ENCODE peak calls at places on chromosomes 12 and 14, in four cellular contexts. F, O, P and S are unnamed samples.
A peak's percentile ranks its signal among the peaks of the same experiment; 100 is the strongest.

GRCh38 chr12:14879222-14879933 is 6.3 kb downstream of the MGP start:
- DNase-seq in F (no peak), O (no peak), P (no peak), S (no peak)

GRCh38 chr12:106358410-106359241 is 1.1 kb downstream of the POLR3B start:
- DNase-seq in F (peak; percentile 53), O (peak; percentile 86), P (peak; percentile 78), S (no peak)

GRCh38 chr14:31243860-31244259 is 36.3 kb upstream of the HECTD1 start:
- DNase-seq in F (no peak), O (peak; percentile 70), P (no peak), S (peak; percentile 96)

GRCh38 chr14:22463763-22464173 is 125.3 kb downstream of the DAD1 start:
- DNase-seq in F (no peak), O (no peak), P (peak; percentile 44), S (no peak)

GRCh38 chr14:96797943-96798349 is 764 bp downstream of the VRK1 start:
- DNase-seq in F (peak; percentile 45), O (no peak), P (peak; percentile 20), S (no peak)

GRCh38 chr14:91870001-91870400 is 2.7 kb upstream of the TC2N start:
- DNase-seq in F (no peak), O (no peak), P (peak; percentile 5), S (no peak)

GRCh38 chr14:68501621-68502052 is 291.2 kb downstream of the ZFP36L1 start:
- DNase-seq in F (no peak), O (no peak), P (no peak), S (no peak)

GRCh38 chr14:65019944-65020566 is 33.4 kb downstream of the FNTB start:
- DNase-seq in F (peak; percentile 59), O (peak; percentile 74), P (peak; percentile 85), S (peak; percentile 53)

GRCh38 chr12:54701940-54702592 is 53.9 kb upstream of the DCD start:
- DNase-seq in F (peak; percentile 22), O (peak; percentile 66), P (peak; percentile 36), S (peak; percentile 37)

GRCh38 chr14:74572829-74573360 is 39.1 kb downstream of the LTBP2 start:
- DNase-seq in F (no peak), O (no peak), P (no peak), S (no peak)

GRCh38 chr14:102028733-102029132 is 58.1 kb downstream of the HSP90AA1 start:
- DNase-seq in F (no peak), O (no peak), P (no peak), S (no peak)

GRCh38 chr14:99137913-99138571 is 134.0 kb downstream of the BCL11B start:
- DNase-seq in F (no peak), O (peak; percentile 1), P (no peak), S (peak; percentile 69)

GRCh38 chr12:22874151-22874550 is 249.2 kb downstream of the ETNK1 start:
- DNase-seq in F (no peak), O (no peak), P (no peak), S (no peak)

GRCh38 chr12:21637985-21638891 is 19.4 kb downstream of the LDHB start:
- DNase-seq in F (no peak), O (no peak), P (no peak), S (no peak)

GRCh38 chr14:69580009-69580577 is 5.4 kb upstream of the CCDC177 start:
- DNase-seq in F (peak; percentile 40), O (peak; percentile 73), P (peak; percentile 95), S (peak; percentile 37)

GRCh38 chr12:56941299-56942017 is 7.2 kb upstream of the SDR9C7 start:
- DNase-seq in F (no peak), O (peak; percentile 49), P (peak; percentile 94), S (peak; percentile 19)

GRCh38 chr14:106802413-106803364 is 1276.3 kb downstream of the TMEM121 start:
- DNase-seq in F (peak; percentile 31), O (peak; percentile 4), P (peak; percentile 40), S (no peak)

GRCh38 chr14:56996721-56997399 is 186.6 kb upstream of the OTX2 start:
- DNase-seq in F (no peak), O (no peak), P (no peak), S (peak; percentile 23)

GRCh38 chr12:123532808-123533649 is 490 bp downstream of the RILPL1 start:
- DNase-seq in F (no peak), O (peak; percentile 54), P (peak; percentile 27), S (no peak)

GRCh38 chr14:101460521-101460920 is 100.8 kb upstream of the DIO3 start:
- DNase-seq in F (no peak), O (no peak), P (no peak), S (no peak)

GRCh38 chr12:57983858-57984505 is 42.6 kb downstream of the ATP23 start:
- DNase-seq in F (no peak), O (no peak), P (no peak), S (no peak)

GRCh38 chr12:14256139-14256538 is 109.3 kb upstream of the ATF7IP start:
- DNase-seq in F (no peak), O (no peak), P (no peak), S (no peak)

GRCh38 chr14:68668028-68668427 is 124.8 kb downstream of the ZFP36L1 start:
- DNase-seq in F (no peak), O (no peak), P (no peak), S (no peak)

GRCh38 chr12:61546296-61546695 is 713.9 kb upstream of the USP15 start:
- DNase-seq in F (no peak), O (no peak), P (no peak), S (peak; percentile 26)

GRCh38 chr14:46344327-46344937 is 307.1 kb downstream of the RPL10L start:
- DNase-seq in F (peak; percentile 0), O (peak; percentile 1), P (peak; percentile 15), S (peak; percentile 3)

GRCh38 chr14:97025722-97026121 is 228.5 kb downstream of the VRK1 start:
- DNase-seq in F (no peak), O (no peak), P (no peak), S (no peak)

GRCh38 chr12:129771238-129771637 is 132.6 kb downstream of the TMEM132D start:
- DNase-seq in F (no peak), O (no peak), P (no peak), S (no peak)

GRCh38 chr14:104100171-104101085 is 14.9 kb downstream of the ASPG start:
- DNase-seq in F (no peak), O (no peak), P (no peak), S (no peak)

GRCh38 chr12:105978276-105978675 is 160.5 kb downstream of the NUAK1 start:
- DNase-seq in F (no peak), O (no peak), P (no peak), S (no peak)

GRCh38 chr12:4855121-4855924 is 54.4 kb upstream of the KCNA1 start:
- DNase-seq in F (peak; percentile 65), O (peak; percentile 67), P (peak; percentile 66), S (peak; percentile 69)

GRCh38 chr12:77060136-77060882 is 5.1 kb downstream of the E2F7 start:
- DNase-seq in F (no peak), O (no peak), P (no peak), S (no peak)

GRCh38 chr12:127810026-127810425 is 456.9 kb upstream of the TMEM132C start:
- DNase-seq in F (no peak), O (no peak), P (no peak), S (no peak)

GRCh38 chr12:90366286-90366685 is 588.7 kb downstream of the CCER1 start:
- DNase-seq in F (no peak), O (no peak), P (no peak), S (no peak)

GRCh38 chr12:106981781-106982180 is 5.2 kb downstream of the MTERF2 start:
- DNase-seq in F (no peak), O (no peak), P (no peak), S (no peak)

GRCh38 chr14:64960762-64961276 is 11.3 kb downstream of the RAB15 start:
- DNase-seq in F (peak; percentile 47), O (peak; percentile 24), P (no peak), S (no peak)

GRCh38 chr14:32932302-32932920 is 6.3 kb upstream of the NPAS3 start:
- DNase-seq in F (no peak), O (no peak), P (no peak), S (no peak)

GRCh38 chr12:71947645-71948105 is 9.0 kb downstream of the TPH2 start:
- DNase-seq in F (no peak), O (no peak), P (peak; percentile 85), S (no peak)

GRCh38 chr12:19036673-19037357 is 92.7 kb upstream of the PLEKHA5 start:
- DNase-seq in F (no peak), O (no peak), P (no peak), S (no peak)
- H2AFZ ChIP-seq in F (no peak overlapping the region), O (no peak overlapping the region), P (no peak overlapping the region), S (no peak overlapping the region)

GRCh38 chr12:47816646-47817271 is 2.9 kb downstream of the HDAC7 start:
- DNase-seq in F (peak; percentile 76), O (no peak), P (no peak), S (no peak)
- H3K4me1 ChIP-seq in F (peaks cover 62% of the 10 kb centered on the region), O (peaks cover 78% of the 10 kb centered on the region), P (peaks cover 45% of the 10 kb centered on the region), S (peaks cover 47% of the 10 kb centered on the region)

DNA sequence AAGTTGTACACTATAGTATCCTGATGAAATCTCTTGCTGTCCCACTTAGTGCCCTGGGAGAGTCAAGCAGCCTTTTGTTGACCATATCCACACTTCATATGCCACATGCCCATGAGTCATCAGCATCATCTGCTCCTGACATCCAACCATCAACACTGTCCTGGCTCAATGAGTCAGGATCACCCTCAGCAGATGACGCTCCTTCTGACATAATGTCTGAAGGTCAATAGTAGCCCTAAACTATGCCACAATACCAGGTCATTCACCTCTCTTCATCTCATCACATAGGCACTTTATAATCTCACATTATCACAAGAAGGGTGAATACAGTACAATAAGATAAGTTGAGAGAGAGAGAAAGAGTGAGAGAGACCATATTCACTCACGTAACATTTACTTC is 369.0 kb upstream of the FAR2 start:
- DNase-seq in F (no peak), O (peak; percentile 38), P (peak; percentile 12), S (no peak)
- TF ChIP-seq ELF1 in F (no peak), O (no peak), P (no peak), S (no peak)

GRCh38 chr14:90483117-90483516 is 86.3 kb downstream of the CALM1 start:
- DNase-seq in F (no peak), O (no peak), P (no peak), S (no peak)
- H2AFZ ChIP-seq in F (no peak overlapping the region), O (no peak overlapping the region), P (no peak overlapping the region), S (no peak overlapping the region)

DNA sequence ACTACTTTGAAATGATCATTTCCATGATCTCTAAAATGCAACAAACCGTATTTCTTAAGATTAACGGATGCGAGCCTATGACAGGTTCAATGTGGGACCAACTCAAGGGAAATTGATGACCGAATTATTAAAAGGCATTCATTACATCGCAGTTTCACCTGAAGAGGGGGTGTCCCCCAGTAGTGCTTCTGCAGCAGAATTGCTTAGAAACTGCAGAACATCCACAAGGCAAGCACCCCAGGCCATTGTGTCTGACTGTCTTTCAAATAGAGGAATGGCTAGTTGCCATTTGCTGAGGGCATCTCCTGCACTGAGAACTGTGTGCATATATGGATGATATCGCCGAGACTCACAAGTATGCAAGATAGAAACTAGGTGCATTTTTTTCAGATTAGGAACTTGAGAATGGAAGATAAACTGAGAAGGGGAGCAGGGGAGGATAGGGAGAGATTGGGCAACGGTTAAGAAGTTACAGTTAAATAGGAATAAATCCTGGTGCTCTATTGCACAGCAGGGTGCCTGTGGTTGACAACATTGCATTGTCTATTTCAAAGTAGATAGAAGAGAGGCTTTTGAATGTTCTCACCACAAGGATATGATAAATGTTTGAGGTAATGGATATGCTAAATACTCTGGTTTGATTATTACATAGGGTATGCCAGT is 234.3 kb upstream of the PLEKHG7 start:
- DNase-seq in F (no peak), O (peak; percentile 23), P (no peak), S (no peak)
- H3K4me1 ChIP-seq in F (no peaks in the 10 kb centered on the region), O (no peaks in the 10 kb centered on the region), P (no peaks in the 10 kb centered on the region), S (no peaks in the 10 kb centered on the region)

GRCh38 chr14:61977217-61977616 is 215.0 kb downstream of the SNAPC1 start:
- DNase-seq in F (no peak), O (no peak), P (no peak), S (no peak)

GRCh38 chr14:61968207-61968606 is 206.0 kb downstream of the SNAPC1 start:
- DNase-seq in F (no peak), O (no peak), P (no peak), S (no peak)

GRCh38 chr14:61973981-61974380 is 211.8 kb downstream of the SNAPC1 start:
- DNase-seq in F (no peak), O (no peak), P (no peak), S (no peak)
- TF ChIP-seq ELF1 in F (no peak), O (no peak), P (no peak), S (no peak)